ENCODE peak calls at places on chromosomes 3 and 15, in seven cellular contexts. B is Panc1, U is spleen, J is stomach, M is esophagus muscularis mucosa, C is GM23338, Q is prostate gland. Y is an unnamed sample.

GRCh38 chr15:26974120-26974780 is 3.3 kb downstream of the GABRG3 start:
- DNase-seq in B (peak), U (no peak), J (no peak), M (no peak), C (peak), Q (no peak), Y (no peak)

GRCh38 chr3:155282416-155283091 is 10.9 kb downstream of the STRIT1 start:
- DNase-seq in B (no peak), U (no peak), J (no peak), M (no peak), C (no peak), Q (no peak), Y (no peak)

GRCh38 chr3:23019596-23020300 is 183.4 kb upstream of the UBE2E2 start:
- DNase-seq in B (no peak), U (no peak), J (no peak), M (no peak), C (no peak), Q (no peak), Y (no peak)

GRCh38 chr3:45225465-45226205 is 452 bp downstream of the TMEM158 start:
- DNase-seq in B (no peak), U (peak), J (no peak), M (no peak), C (peak), Q (no peak), Y (no peak)

GRCh38 chr3:129416408-129416807 is 12.0 kb downstream of the EFCAB12 start:
- DNase-seq in B (no peak), U (no peak), J (no peak), M (no peak), C (no peak), Q (no peak), Y (no peak)

GRCh38 chr3:45716790-45717336 is 27.7 kb downstream of the SACM1L start:
- DNase-seq in B (no peak), U (no peak), J (no peak), M (no peak), C (no peak), Q (no peak), Y (no peak)

GRCh38 chr15:74319596-74320357 is 47.7 kb downstream of the CYP11A1 start:
- DNase-seq in B (no peak), U (no peak), J (no peak), M (no peak), C (peak), Q (no peak), Y (no peak)

GRCh38 chr3:4514321-4514720 is 21.2 kb downstream of the ITPR1 start:
- DNase-seq in B (no peak), U (no peak), J (no peak), M (no peak), C (peak), Q (no peak), Y (no peak)

GRCh38 chr3:12557472-12558105 is 702 bp downstream of the MKRN2 start:
- DNase-seq in B (no peak), U (no peak), J (no peak), M (no peak), C (no peak), Q (no peak), Y (no peak)

GRCh38 chr15:71051539-71051938 is 63.7 kb upstream of the THSD4 start:
- DNase-seq in B (no peak), U (no peak), J (no peak), M (no peak), C (no peak), Q (no peak), Y (no peak)

GRCh38 chr15:87710406-87710805 is 546.1 kb downstream of the NTRK3 start:
- DNase-seq in B (no peak), U (no peak), J (no peak), M (peak), C (no peak), Q (peak), Y (peak)

GRCh38 chr3:101042996-101043686 is 49.9 kb upstream of the ABI3BP start:
- DNase-seq in B (no peak), U (no peak), J (no peak), M (no peak), C (no peak), Q (no peak), Y (no peak)

DNA sequence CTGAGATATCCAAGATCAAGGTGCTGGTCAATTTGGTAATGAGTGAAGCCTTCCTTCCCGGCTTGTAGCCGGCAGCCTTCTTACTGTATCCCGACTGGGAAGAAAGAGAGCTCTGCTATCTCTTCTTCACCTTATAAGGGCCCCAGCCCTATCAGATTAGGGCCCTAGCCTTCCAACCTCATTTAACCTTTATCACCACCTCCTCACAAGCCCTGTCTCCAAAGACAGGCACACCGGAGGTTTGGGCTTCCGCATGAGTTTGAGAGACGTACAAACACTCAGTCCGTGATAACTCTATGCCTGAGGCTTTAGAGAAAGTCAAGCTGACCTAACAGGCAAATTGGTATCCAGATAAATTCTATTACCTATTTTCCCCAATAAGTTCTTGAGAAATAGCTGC is 243.9 kb downstream of the OPA1 start:
- DNase-seq in B (no peak), U (no peak), J (no peak), M (no peak), C (no peak), Q (no peak), Y (no peak)
- H3K4me3 ChIP-seq in B (no peak), U (no peak), J (no peak), M (no peak), C (no peak), Q (no peak), Y (no peak)

GRCh38 chr15:100914876-100915275 is 4.3 kb upstream of the LRRK1 start:
- DNase-seq in B (no peak), U (no peak), J (no peak), M (no peak), C (peak), Q (no peak), Y (no peak)

GRCh38 chr15:100918690-100919480 is at the start of gene LRRK1:
- DNase-seq in B (no peak), U (peak), J (no peak), M (no peak), C (peak), Q (no peak), Y (peak)

GRCh38 chr15:100919481-100920405 is 586 bp downstream of the LRRK1 start:
- DNase-seq in B (no peak), U (peak), J (no peak), M (no peak), C (peak), Q (no peak), Y (peak)

GRCh38 chr15:100920516-100921135 is 1.5 kb downstream of the LRRK1 start:
- DNase-seq in B (no peak), U (no peak), J (no peak), M (no peak), C (no peak), Q (no peak), Y (no peak)

DNA sequence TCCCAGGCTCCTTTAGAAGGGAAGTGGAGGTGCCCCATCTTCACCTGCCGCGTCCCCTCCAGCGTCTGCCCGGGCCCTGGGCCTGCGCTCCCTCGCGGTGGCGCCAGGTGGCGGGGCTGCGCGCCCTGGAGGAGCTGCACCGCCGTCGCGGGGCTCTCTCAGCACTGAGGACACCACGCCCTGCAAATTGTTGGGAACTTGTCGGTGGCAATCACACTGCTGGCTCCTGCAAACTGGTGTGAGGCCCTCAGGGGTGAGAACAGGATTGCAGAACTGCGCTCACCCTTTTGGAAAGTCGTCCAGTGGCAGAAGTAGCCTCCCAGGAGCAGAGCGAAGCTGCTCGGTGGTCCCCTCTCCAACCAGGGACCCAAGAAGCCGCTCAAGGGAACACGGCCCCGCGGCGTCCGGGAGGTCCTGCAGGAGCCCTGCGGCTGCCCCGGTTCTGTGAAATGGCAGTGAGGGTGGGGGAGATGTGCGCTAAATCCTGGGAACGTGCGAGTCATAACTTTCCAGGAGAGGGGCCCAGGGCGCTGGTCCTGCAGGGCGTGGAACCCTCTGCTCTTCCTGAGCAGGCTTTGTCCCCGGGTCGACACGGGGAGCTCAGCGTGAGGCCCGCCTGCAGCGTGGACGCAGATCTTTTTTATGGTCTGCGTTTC is 995 bp upstream of the LRRK1 start:
- DNase-seq in B (peak), U (peak), J (peak), M (no peak), C (peak), Q (peak), Y (peak)
- TF ChIP-seq POLR2AphosphoS5 in B (peak), U (peak), J (peak), M (peak), C (no peak), Q (peak), Y (peak)

DNA sequence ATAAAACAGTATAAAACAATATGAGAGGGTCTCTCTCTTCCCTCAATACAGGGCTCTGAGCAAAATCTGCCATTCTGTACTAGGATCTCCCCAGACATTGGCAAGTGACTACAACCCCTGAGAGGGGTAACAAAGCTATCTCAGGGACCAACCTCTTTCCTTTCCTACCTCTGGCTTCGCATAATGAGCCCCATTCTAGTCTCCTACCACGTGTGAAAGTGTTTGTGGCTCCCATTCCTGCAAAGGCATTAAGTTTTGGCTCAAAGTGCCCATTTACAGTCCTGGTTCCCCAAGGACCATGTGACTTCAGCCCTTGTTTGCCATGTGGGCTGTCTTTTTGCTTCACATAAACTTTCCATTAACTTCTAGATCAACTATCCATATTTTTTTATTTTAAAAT is 46.4 kb downstream of the SCN11A start:
- DNase-seq in B (no peak), U (no peak), J (no peak), M (no peak), C (no peak), Q (no peak), Y (no peak)
- TF ChIP-seq CTCF in B (no peak), U (no peak), J (no peak), M (no peak), C (no peak), Q (no peak), Y (no peak)

DNA sequence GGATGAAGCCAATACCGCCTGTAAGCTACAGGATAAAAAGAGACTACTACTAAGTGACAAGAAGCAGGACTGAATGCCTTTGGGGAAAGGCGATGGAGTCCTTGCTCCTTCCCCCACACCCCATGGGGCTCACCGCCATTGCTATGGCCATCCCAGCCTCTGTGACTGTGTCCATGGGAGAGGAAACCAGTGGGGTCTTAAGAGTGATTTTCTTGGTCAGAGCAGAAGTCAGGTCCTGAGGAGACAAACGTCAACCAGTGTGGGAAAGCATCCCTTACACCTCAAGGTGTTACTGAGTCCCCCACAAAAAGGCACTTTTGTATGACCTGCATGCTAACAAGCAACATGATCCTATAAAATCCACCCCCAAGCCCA is 913 bp downstream of the IMPDH2 start:
- DNase-seq in B (no peak), U (no peak), J (no peak), M (no peak), C (no peak), Q (no peak), Y (no peak)
- H3K4me3 ChIP-seq in B (peak), U (no peak), J (peak), M (peak), C (peak), Q (peak), Y (no peak)

DNA sequence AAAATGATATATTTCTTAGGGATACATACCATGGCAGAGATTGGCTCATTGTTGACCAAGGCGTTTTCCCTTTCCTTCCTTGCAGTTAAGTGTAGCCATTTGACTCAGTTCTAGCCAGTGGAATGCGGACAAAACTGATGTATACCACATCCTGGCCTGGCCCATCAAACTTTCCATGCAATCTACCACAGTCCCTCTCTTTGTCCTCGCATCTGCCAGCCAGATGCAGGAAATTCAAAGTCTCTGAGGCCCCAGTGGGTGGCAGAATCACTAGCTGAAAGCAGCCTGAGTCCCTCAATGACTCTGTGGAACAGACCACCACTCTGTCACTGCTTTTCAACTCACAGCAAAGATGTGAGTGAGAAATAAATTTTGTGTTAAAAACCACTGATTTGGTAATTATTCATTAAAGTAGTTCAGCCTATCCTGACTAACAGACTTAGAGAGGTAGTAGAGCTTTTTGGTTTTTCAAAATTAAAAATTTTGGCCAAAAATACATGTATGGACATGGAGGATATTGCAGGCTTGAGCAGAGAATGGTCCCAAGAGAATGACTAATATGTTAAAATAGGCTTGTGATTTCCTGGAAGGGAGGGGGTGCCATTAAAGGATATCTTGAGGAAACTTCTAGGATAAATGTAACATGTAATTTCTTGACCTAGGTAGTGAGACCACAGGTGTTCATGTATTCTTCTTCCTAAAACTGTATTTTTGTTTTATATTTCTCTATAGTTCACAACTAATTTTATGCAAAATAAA is 10.9 kb downstream of the LRRFIP2 start:
- DNase-seq in B (no peak), U (no peak), J (no peak), M (no peak), C (peak), Q (no peak), Y (no peak)
- TF ChIP-seq POLR2AphosphoS5 in B (no peak), U (no peak), J (no peak), M (no peak), C (no peak), Q (no peak), Y (no peak)

DNA sequence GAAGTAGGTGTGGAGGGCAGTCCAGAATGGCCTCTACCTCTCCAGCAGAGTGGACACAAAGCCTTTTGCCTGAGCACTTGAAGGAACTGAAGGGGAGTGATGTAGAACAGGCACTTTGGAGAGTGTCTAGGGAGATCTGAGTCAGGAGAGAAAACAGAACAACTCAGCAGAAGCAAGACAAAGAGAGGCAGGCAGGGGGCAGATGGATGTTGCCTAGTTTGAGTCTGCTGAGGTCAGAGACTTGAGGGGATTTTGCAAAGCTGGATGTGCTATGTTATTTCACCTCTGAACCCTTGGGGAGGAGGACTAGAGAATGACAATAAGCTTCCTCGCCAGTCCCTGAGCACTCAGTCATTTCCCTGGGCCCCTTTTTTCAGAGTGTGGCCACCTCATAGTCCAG is 366.4 kb downstream of the EPHB1 start:
- DNase-seq in B (no peak), U (no peak), J (no peak), M (no peak), C (peak), Q (no peak), Y (no peak)
- TF ChIP-seq CTCF in B (no peak), U (no peak), J (no peak), M (no peak), C (peak), Q (no peak), Y (no peak)

DNA sequence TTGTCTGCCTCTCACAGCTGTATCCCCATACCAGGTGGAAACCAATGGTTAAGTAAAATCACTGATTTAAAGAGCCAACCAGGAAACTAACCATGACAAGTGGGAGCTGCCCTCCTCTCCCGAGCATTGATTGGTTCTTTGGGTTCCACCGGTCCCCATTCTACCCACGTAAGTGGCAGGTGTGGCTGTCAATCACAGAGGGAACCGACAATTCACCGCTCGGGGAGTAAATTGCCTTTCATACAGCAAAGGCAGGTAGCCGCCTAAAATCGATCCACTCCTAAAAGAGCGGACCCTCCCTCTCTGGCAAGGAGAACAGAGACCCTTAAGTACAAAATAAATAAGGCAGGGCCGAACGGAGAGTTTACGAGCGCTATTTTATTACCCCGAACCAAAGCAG is 1.2 kb downstream of the ERC2 start:
- DNase-seq in B (no peak), U (no peak), J (peak), M (no peak), C (peak), Q (peak), Y (peak)
- H3K4me3 ChIP-seq in B (peak), U (no peak), J (peak), M (peak), C (peak), Q (peak), Y (no peak)

GRCh38 chr15:80783275-80783674 is 4.1 kb downstream of the CEMIP start:
- DNase-seq in B (no peak), U (no peak), J (no peak), M (no peak), C (no peak), Q (no peak), Y (no peak)
- TF ChIP-seq POLR2AphosphoS5 in B (no peak), U (no peak), J (no peak), M (no peak), C (no peak), Q (no peak), Y (no peak)